ENCODE peak calls at places on chromosome 3, in ten cellular contexts. U is CD8-positive, alpha-beta memory T cell; O is IMR-90; G is endothelial cell of umbilical vein; E is stomach; Z is body of pancreas; L is GM23338; R is Peyer's patch; X is adrenal gland; C is cardiac muscle cell. H is an unnamed sample.

GRCh38 chr3:48543271-48543866 is 13.2 kb downstream of the PFKFB4 start:
- DNase-seq in G (peak; percentile 28), X (no peak), R (no peak), L (no peak), C (no peak), Z (no peak), E (peak; percentile 45), U (no peak), O (no peak), H (no peak)

GRCh38 chr3:181726351-181727121 is 14.8 kb downstream of the SOX2 start:
- DNase-seq in E (peak; percentile 63), L (peak; percentile 89), C (no peak), R (no peak), X (no peak), O (no peak), U (no peak), Z (no peak), G (no peak), H (peak; percentile 89)

GRCh38 chr3:71195492-71195891 is 388.0 kb downstream of the FOXP1 start:
- DNase-seq in X (no peak), R (no peak), C (no peak), G (no peak), Z (no peak), U (no peak), L (no peak), E (no peak), O (peak; percentile 86), H (no peak)

GRCh38 chr3:174120997-174121396 is 723.5 kb downstream of the NLGN1 start:
- DNase-seq in U (no peak), L (no peak), G (no peak), O (no peak), R (no peak), X (no peak), C (no peak), Z (no peak), E (no peak), H (no peak)

GRCh38 chr3:11917051-11917450 is 70.4 kb upstream of the TAMM41 start:
- DNase-seq in L (no peak), R (peak; percentile 26), C (no peak), E (no peak), G (no peak), X (no peak), O (no peak), Z (no peak), U (no peak), H (no peak)

GRCh38 chr3:169298247-169298992 is 365.1 kb downstream of the MECOM start:
- DNase-seq in R (no peak), C (no peak), L (no peak), X (no peak), E (no peak), G (no peak), U (no peak), Z (no peak), O (no peak), H (no peak)

GRCh38 chr3:141485578-141486415 is 1.0 kb upstream of the RASA2 start:
- DNase-seq in C (peak; percentile 69), R (peak; percentile 54), X (no peak), Z (no peak), U (no peak), E (no peak), L (peak; percentile 28), G (peak; percentile 90), O (peak; percentile 76), H (no peak)

GRCh38 chr3:81492048-81492447 is 269.4 kb downstream of the GBE1 start:
- DNase-seq in C (peak; percentile 69), G (no peak), U (no peak), X (no peak), O (peak; percentile 69), Z (no peak), L (no peak), R (no peak), E (no peak), H (no peak)

GRCh38 chr3:188396251-188396650 is 242.3 kb downstream of the LPP start:
- DNase-seq in Z (no peak), O (no peak), G (no peak), X (no peak), L (no peak), U (no peak), E (no peak), R (no peak), C (no peak), H (no peak)

GRCh38 chr3:188391597-188391996 is 237.6 kb downstream of the LPP start:
- DNase-seq in G (no peak), O (no peak), U (no peak), R (no peak), Z (no peak), C (no peak), L (no peak), E (no peak), X (no peak), H (no peak)

GRCh38 chr3:188396900-188397299 is 242.9 kb downstream of the LPP start:
- DNase-seq in E (no peak), U (no peak), L (no peak), C (no peak), Z (peak; percentile 25), R (no peak), X (peak; percentile 69), O (no peak), G (peak; percentile 9), H (no peak)

GRCh38 chr3:188397766-188398705 is 244.1 kb downstream of the LPP start:
- DNase-seq in G (no peak), L (no peak), E (no peak), R (no peak), C (no peak), O (no peak), U (no peak), Z (no peak), X (no peak), H (no peak)

GRCh38 chr3:188394588-188394987 is 240.6 kb downstream of the LPP start:
- DNase-seq in U (no peak), X (no peak), R (no peak), C (no peak), G (no peak), O (no peak), L (no peak), Z (no peak), E (no peak), H (no peak)
- H3K27ac ChIP-seq in U (no peak overlapping the region), X (no peak overlapping the region), R (no peak overlapping the region), C (no peak overlapping the region), G (no peak overlapping the region), O (no peak overlapping the region), L (no peak overlapping the region), Z (peak overlapping the region; percentile 23), E (peak overlapping the region; percentile 4), H (no peak overlapping the region)

GRCh38 chr3:37892917-37893595 is 31.4 kb downstream of the CTDSPL start:
- DNase-seq in Z (peak; percentile 40), G (peak; percentile 65), L (no peak), O (peak; percentile 18), U (no peak), R (peak; percentile 67), E (no peak), C (peak; percentile 46), X (peak; percentile 66), H (no peak)

GRCh38 chr3:37887824-37888223 is 26.1 kb downstream of the CTDSPL start:
- DNase-seq in C (no peak), E (no peak), O (no peak), G (no peak), U (no peak), X (no peak), Z (no peak), R (no peak), L (no peak), H (no peak)

GRCh38 chr3:37890522-37890921 is 28.8 kb downstream of the CTDSPL start:
- DNase-seq in C (no peak), E (no peak), X (no peak), Z (no peak), O (no peak), U (no peak), L (no peak), G (no peak), R (no peak), H (no peak)

GRCh38 chr3:37887062-37887461 is 25.4 kb downstream of the CTDSPL start:
- DNase-seq in E (peak; percentile 61), U (no peak), C (no peak), O (no peak), L (no peak), X (no peak), Z (peak; percentile 35), R (no peak), G (no peak), H (no peak)

GRCh38 chr3:37891227-37891626 is 29.5 kb downstream of the CTDSPL start:
- DNase-seq in R (no peak), Z (peak; percentile 53), E (peak; percentile 75), C (no peak), X (no peak), O (no peak), G (no peak), L (no peak), U (no peak), H (no peak)
- H3K27ac ChIP-seq in R (no peak overlapping the region), Z (no peak overlapping the region), E (peak overlapping the region; percentile 63), C (no peak overlapping the region), X (no peak overlapping the region), O (no peak overlapping the region), G (no peak overlapping the region), L (no peak overlapping the region), U (no peak overlapping the region), H (no peak overlapping the region)

DNA sequence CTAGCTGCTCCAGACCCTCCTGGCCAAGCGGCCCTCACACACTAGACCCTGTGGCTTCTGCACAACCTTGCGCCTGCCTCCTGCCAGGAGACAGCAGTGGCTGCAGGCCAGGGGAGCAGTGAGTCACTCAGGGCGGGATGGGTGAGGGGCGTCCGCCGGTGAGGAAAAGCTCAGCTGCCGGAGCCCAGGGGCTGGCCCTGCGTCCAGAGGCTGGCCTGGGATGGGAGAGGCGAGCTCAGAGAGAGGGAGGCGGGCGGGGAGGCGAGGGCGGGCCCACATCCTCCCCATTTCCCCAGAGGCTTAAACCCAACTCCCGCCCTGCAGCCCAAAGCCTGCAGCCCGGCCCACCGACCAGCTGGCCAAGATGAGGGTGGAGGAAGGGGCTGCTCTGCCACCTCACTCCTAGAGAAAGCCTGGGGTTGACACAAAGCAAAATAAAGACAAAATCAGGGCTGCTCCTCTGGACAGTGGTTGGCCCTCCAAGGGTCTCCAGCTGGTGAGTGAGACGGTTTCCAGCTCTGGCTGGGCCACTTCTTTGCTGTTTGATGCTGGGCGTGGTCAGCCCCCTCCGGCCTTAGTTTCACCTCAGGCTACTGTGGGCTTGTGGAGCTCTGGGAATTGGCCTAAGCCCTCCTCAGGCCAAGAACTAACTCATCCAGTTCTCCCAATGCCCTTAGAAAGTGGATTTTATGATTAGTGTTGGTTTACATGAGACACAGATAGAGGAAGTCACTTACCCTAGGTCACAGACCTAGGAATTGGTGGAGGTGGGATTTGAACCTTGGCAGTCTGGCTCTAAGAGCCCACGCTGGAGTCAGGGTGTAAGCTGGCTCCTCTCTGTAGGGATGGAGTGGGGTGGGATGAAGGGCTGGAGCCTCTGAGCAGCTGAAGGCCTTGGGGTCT is 50.6 kb downstream of the IQSEC1 start:
- DNase-seq in Z (peak; percentile 93), O (peak; percentile 89), L (peak; percentile 62), X (peak; percentile 95), C (peak; percentile 94), G (peak; percentile 51), E (peak; percentile 39), R (peak; percentile 79), U (no peak), H (peak; percentile 86)
- H3K27ac ChIP-seq in Z (no peak overlapping the region), O (peak overlapping the region; percentile 38), L (no peak overlapping the region), X (peak overlapping the region; percentile 94), C (no peak overlapping the region), G (no peak overlapping the region), E (peak overlapping the region; percentile 68), R (peak overlapping the region; percentile 37), U (no peak overlapping the region), H (peak overlapping the region; percentile 87)

GRCh38 chr3:160369784-160370183 is 29.2 kb downstream of the IFT80 start:
- DNase-seq in O (no peak), E (no peak), L (no peak), C (no peak), G (no peak), R (no peak), Z (no peak), X (no peak), U (no peak), H (no peak)

GRCh38 chr3:160372780-160373179 is 26.2 kb downstream of the IFT80 start:
- DNase-seq in R (no peak), U (no peak), Z (no peak), C (no peak), G (no peak), X (no peak), O (peak; percentile 85), L (no peak), E (no peak), H (no peak)

GRCh38 chr3:160368804-160369203 is 30.2 kb downstream of the IFT80 start:
- DNase-seq in G (no peak), X (no peak), R (no peak), O (no peak), Z (no peak), E (no peak), C (no peak), L (no peak), U (no peak), H (no peak)

GRCh38 chr3:160373655-160374054 is 25.4 kb downstream of the IFT80 start:
- DNase-seq in Z (no peak), U (no peak), E (no peak), O (no peak), G (no peak), L (no peak), X (no peak), C (no peak), R (no peak), H (no peak)

DNA sequence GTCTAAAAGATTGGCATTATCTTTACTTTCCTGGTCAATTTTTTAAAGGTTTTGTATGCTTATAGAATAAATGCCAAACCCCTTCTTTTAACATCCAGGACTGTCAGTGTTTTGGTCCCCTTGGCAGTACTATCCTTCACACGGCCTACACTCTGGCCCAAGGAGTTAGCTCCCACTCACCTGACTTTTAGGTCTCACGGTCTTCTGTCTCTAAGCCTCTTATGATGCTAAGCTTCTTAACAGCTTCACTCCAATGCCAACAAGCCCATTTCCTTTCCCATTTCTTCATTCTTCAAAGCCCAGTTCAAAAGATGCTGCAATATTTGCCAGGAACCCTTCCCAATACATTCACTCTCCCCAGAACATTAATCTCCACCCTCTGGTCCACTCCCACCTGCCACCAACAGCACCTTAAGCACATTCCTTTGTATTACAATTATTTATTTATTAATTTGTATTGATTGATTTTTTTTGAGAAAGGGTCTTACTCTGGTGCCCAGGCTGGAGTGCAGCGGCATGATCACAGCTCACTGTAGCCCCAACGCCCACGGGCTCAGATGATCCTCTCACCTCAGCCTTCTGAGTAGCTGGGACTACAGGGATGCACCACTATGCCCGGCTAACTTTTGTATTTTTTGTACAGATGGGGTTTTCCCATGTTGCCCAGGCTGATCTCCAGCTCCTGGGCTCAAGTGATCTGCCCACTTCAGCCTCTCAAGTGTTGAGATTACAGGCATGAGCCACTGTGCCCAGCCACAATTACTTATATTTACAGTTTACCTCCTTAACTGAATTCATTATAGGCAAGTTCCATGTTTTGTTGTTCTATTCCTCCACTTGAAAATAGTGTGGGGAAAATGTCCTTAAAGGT is 27.8 kb downstream of the IFT80 start:
- DNase-seq in X (no peak), U (no peak), Z (no peak), G (no peak), C (no peak), O (no peak), L (no peak), R (no peak), E (no peak), H (no peak)
- H3K27ac ChIP-seq in X (no peak overlapping the region), U (no peak overlapping the region), Z (no peak overlapping the region), G (no peak overlapping the region), C (no peak overlapping the region), O (no peak overlapping the region), L (no peak overlapping the region), R (no peak overlapping the region), E (no peak overlapping the region), H (no peak overlapping the region)